ENCODE peak calls at places on chromosomes 7 and 10, in seven cellular contexts. I is K562, W is SK-N-SH, Z is HCT116, T is H1, C is GM12878, H is HepG2. V is an unnamed sample.
A peak's percentile ranks its signal among the peaks of the same experiment; 100 is the strongest.

GRCh38 chr10:34815174-34816066 is at the start of gene PARD3:
- DNase-seq in Z (no peak), H (peak; percentile 38), C (no peak), I (peak; percentile 84), T (peak; percentile 76), W (peak; percentile 95), V (peak; percentile 66)

GRCh38 chr7:80721880-80722595 is 83.6 kb downstream of the CD36 start:
- DNase-seq in I (no peak), T (no peak), Z (peak; percentile 63), H (no peak), C (no peak), W (no peak), V (no peak)

GRCh38 chr7:4123823-4124222 is 558.3 kb upstream of the FOXK1 start:
- DNase-seq in I (no peak), C (no peak), Z (no peak), W (no peak), T (no peak), H (no peak), V (no peak)

GRCh38 chr7:154857728-154858681 is 144.9 kb downstream of the PAXIP1 start:
- DNase-seq in H (no peak), C (no peak), Z (no peak), W (no peak), T (no peak), I (no peak), V (no peak)

GRCh38 chr7:38568497-38568896 is 62.7 kb downstream of the AMPH start:
- DNase-seq in W (no peak), Z (no peak), C (no peak), I (no peak), T (no peak), H (no peak), V (no peak)

GRCh38 chr7:132270517-132270916 is 305.8 kb downstream of the PLXNA4 start:
- DNase-seq in W (no peak), T (no peak), H (no peak), C (no peak), Z (no peak), I (no peak), V (no peak)

GRCh38 chr7:130732980-130733865 is 784 bp downstream of the KLF14 start:
- DNase-seq in T (peak; percentile 74), H (no peak), I (peak; percentile 83), Z (peak; percentile 8), C (no peak), W (peak; percentile 84), V (peak; percentile 56)

GRCh38 chr7:84337386-84337785 is 142.8 kb upstream of the SEMA3A start:
- DNase-seq in W (no peak), Z (no peak), T (no peak), H (no peak), I (no peak), C (no peak), V (no peak)

GRCh38 chr7:24778543-24779282 is 21.4 kb upstream of the GSDME start:
- DNase-seq in C (no peak), Z (no peak), H (no peak), I (no peak), W (no peak), T (no peak), V (no peak)

GRCh38 chr10:74072503-74072902 is 74.6 kb downstream of the VCL start:
- DNase-seq in H (no peak), W (no peak), T (no peak), Z (peak; percentile 28), C (no peak), I (no peak), V (no peak)

GRCh38 chr10:123798856-123799255 is 92.8 kb downstream of the CPXM2 start:
- DNase-seq in Z (no peak), T (no peak), I (no peak), C (no peak), W (no peak), H (no peak), V (no peak)

GRCh38 chr10:123800821-123801220 is 90.8 kb downstream of the CPXM2 start:
- DNase-seq in Z (no peak), I (no peak), C (no peak), H (no peak), T (peak; percentile 35), W (no peak), V (no peak)

GRCh38 chr10:123797813-123798212 is 93.8 kb downstream of the CPXM2 start:
- DNase-seq in C (no peak), W (no peak), Z (no peak), T (peak; percentile 45), I (no peak), H (no peak), V (no peak)

GRCh38 chr10:123796736-123797135 is 94.9 kb downstream of the CPXM2 start:
- DNase-seq in W (no peak), I (peak; percentile 26), T (peak; percentile 42), Z (no peak), H (no peak), C (no peak), V (no peak)

GRCh38 chr10:123800299-123800698 is 91.3 kb downstream of the CPXM2 start:
- DNase-seq in H (no peak), W (no peak), T (peak; percentile 36), Z (no peak), C (no peak), I (peak; percentile 53), V (no peak)
- TF ChIP-seq JUND in H (no peak), W (no peak), T (no peak), Z (no peak), C (no peak), I (no peak), V (no peak)

GRCh38 chr10:6056411-6057135 is 5.6 kb downstream of the IL2RA start:
- DNase-seq in H (no peak), T (peak; percentile 37), C (no peak), I (no peak), W (no peak), Z (no peak), V (no peak)

GRCh38 chr10:6053303-6053702 is 8.9 kb downstream of the IL2RA start:
- DNase-seq in T (no peak), H (no peak), C (no peak), W (no peak), Z (no peak), I (no peak), V (no peak)

GRCh38 chr10:6055929-6056328 is 6.2 kb downstream of the IL2RA start:
- DNase-seq in Z (no peak), I (no peak), H (no peak), C (no peak), W (no peak), T (no peak), V (no peak)

GRCh38 chr10:6053816-6054581 is 8.2 kb downstream of the IL2RA start:
- DNase-seq in W (no peak), H (peak; percentile 71), T (peak; percentile 34), C (no peak), Z (no peak), I (peak; percentile 43), V (no peak)

GRCh38 chr10:6054884-6055283 is 7.3 kb downstream of the IL2RA start:
- DNase-seq in Z (no peak), I (no peak), T (peak; percentile 26), C (no peak), W (no peak), H (no peak), V (no peak)
- TF ChIP-seq JUND in Z (no peak), I (no peak), T (no peak), C (no peak), W (no peak), H (no peak), V (no peak)

DNA sequence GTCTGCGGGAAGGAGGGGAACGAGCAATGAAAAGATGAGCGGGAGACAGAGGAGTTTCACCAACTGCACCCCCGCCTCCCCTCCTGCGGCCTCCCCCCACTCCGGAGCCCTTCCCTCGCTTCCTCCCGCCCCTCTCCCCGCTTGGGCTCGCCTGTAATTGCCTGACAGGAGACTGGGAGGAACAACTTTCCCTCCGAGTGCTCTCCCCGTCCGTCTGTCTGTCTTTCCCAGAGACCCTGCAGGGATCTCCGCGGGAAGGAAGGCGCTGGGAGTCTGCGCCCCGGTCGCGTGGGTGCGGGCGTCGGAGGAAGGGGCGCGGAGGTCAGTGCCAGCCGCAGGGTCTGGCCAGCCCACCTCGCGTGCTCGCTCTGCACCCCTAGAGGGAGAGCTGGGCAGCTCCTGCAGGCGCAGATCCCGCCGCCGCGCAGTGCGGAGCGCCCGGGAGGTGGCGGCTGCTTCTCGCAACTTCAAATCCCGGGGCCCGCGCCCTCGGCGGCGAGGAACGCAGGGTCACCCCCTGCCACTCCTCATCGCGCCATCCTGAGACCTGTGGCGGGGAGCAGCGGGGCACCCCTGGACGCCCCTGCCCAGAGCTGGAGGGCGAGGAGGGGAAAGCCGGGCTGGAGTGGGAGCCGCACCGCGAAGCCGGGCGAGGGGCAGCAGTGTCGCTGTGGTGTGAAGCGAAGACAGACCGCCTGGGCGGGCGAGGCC is 527 bp upstream of the NRP1 start:
- DNase-seq in Z (peak; percentile 24), C (no peak), W (peak; percentile 88), H (peak; percentile 36), T (peak; percentile 82), I (no peak), V (peak; percentile 79)
- TF ChIP-seq JUND in Z (no peak), C (no peak), W (no peak), H (no peak), T (no peak), I (no peak), V (no peak)

GRCh38 chr10:79399242-79399831 is 46.1 kb downstream of the ZCCHC24 start:
- DNase-seq in C (no peak), W (peak; percentile 77), H (no peak), T (peak; percentile 69), Z (no peak), I (peak; percentile 96), V (no peak)

GRCh38 chr10:79400567-79401004 is 44.8 kb downstream of the ZCCHC24 start:
- DNase-seq in H (peak; percentile 37), T (peak; percentile 89), W (peak; percentile 78), Z (peak; percentile 8), C (no peak), I (peak; percentile 86), V (peak; percentile 58)

GRCh38 chr10:79402625-79402946 is 42.8 kb downstream of the ZCCHC24 start:
- DNase-seq in H (no peak), I (no peak), Z (no peak), C (no peak), T (no peak), W (no peak), V (no peak)

GRCh38 chr10:79402951-79403350 is 42.5 kb downstream of the ZCCHC24 start:
- DNase-seq in H (no peak), T (no peak), C (no peak), I (no peak), W (no peak), Z (no peak), V (no peak)

GRCh38 chr10:79401015-79401921 is 44.2 kb downstream of the ZCCHC24 start:
- DNase-seq in W (peak; percentile 93), I (no peak), C (no peak), Z (no peak), T (no peak), H (no peak), V (no peak)
- TF ChIP-seq JUND in W (no peak), I (no peak), C (no peak), Z (no peak), T (no peak), H (no peak), V (no peak)

DNA sequence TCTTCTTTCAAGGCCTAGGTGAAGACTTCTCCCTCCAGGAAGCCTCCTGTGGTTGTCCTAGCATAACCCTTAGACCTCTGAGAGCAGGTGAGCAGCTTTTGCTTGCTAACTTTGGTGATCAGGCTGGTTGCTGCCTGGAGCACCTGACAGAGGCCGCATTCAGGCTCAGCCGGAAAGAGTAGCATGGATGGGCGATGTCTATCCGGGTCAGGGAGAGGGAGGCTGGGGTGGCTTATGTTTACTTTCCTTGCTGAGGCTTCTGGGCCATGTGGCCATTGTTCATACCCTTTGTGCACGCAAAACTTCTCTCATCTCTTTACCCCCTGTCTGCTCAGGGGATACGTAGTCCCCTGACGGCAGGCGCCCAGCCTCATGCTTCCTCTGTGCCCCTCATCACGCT is 27.4 kb upstream of the PCBD1 start:
- DNase-seq in H (no peak), T (no peak), C (no peak), I (no peak), Z (no peak), W (no peak), V (no peak)
- TF ChIP-seq JUND in H (no peak), T (no peak), C (no peak), I (no peak), Z (no peak), W (no peak), V (no peak)

V was measured in T47D.